ENCODE peak calls at places on chromosomes 5 and 9, in ten cellular contexts. One of them, this sample, is unnamed.

GRCh38 chr5:111480346-111480745 is 32.0 kb downstream of the STARD4 start:
- DNase-seq in substantia nigra: no peak
- DNase-seq in stimulated activated CD4-positive, alpha-beta T cell treated with anti-CD3 and anti-CD28 coated beads, Interleukin-12 subunit alpha, Interleukin-12 subunit beta, amount 100 ng/mL, for 4 hours: no peak
- DNase-seq in NCI-H345: no peak
- DNase-seq in hepatic stellate cell: no peak
- DNase-seq in GM23248: no peak
- DNase-seq in nucleus accumbens: no peak
- DNase-seq in Kasumi-1: no peak
- DNase-seq in ecto neural progenitor cell: no peak
- DNase-seq in activated CD4-positive, alpha-beta T cell treated with anti-CD3 and anti-CD28 coated beads, Interleukin-2, amount 50 U/mL, for 24 hours: no peak
- DNase-seq in this sample: no peak

GRCh38 chr9:113770396-113770795 is 105.7 kb upstream of the ZNF618 start:
- DNase-seq in substantia nigra: no peak
- DNase-seq in stimulated activated CD4-positive, alpha-beta T cell treated with anti-CD3 and anti-CD28 coated beads, Interleukin-12 subunit alpha, Interleukin-12 subunit beta, amount 100 ng/mL, for 4 hours: no peak
- DNase-seq in NCI-H345: no peak
- DNase-seq in hepatic stellate cell: no peak
- DNase-seq in GM23248: no peak
- DNase-seq in nucleus accumbens: no peak
- DNase-seq in Kasumi-1: no peak
- DNase-seq in ecto neural progenitor cell: no peak
- DNase-seq in activated CD4-positive, alpha-beta T cell treated with anti-CD3 and anti-CD28 coated beads, Interleukin-2, amount 50 U/mL, for 24 hours: no peak
- DNase-seq in this sample: no peak

GRCh38 chr5:158819840-158820620 is 279.7 kb downstream of the EBF1 start:
- DNase-seq in substantia nigra: no peak
- DNase-seq in stimulated activated CD4-positive, alpha-beta T cell treated with anti-CD3 and anti-CD28 coated beads, Interleukin-12 subunit alpha, Interleukin-12 subunit beta, amount 100 ng/mL, for 4 hours: no peak
- DNase-seq in NCI-H345: no peak
- DNase-seq in hepatic stellate cell: peak
- DNase-seq in GM23248: peak
- DNase-seq in nucleus accumbens: no peak
- DNase-seq in Kasumi-1: no peak
- DNase-seq in ecto neural progenitor cell: no peak
- DNase-seq in activated CD4-positive, alpha-beta T cell treated with anti-CD3 and anti-CD28 coated beads, Interleukin-2, amount 50 U/mL, for 24 hours: peak
- DNase-seq in this sample: no peak

GRCh38 chr9:2018162-2018643 is 3.1 kb downstream of the SMARCA2 start:
- DNase-seq in substantia nigra: no peak
- DNase-seq in stimulated activated CD4-positive, alpha-beta T cell treated with anti-CD3 and anti-CD28 coated beads, Interleukin-12 subunit alpha, Interleukin-12 subunit beta, amount 100 ng/mL, for 4 hours: no peak
- DNase-seq in NCI-H345: no peak
- DNase-seq in hepatic stellate cell: no peak
- DNase-seq in GM23248: no peak
- DNase-seq in nucleus accumbens: no peak
- DNase-seq in Kasumi-1: no peak
- DNase-seq in ecto neural progenitor cell: no peak
- DNase-seq in activated CD4-positive, alpha-beta T cell treated with anti-CD3 and anti-CD28 coated beads, Interleukin-2, amount 50 U/mL, for 24 hours: no peak
- DNase-seq in this sample: no peak

GRCh38 chr5:176810687-176811501 is 535 bp downstream of the UNC5A start:
- DNase-seq in substantia nigra: no peak
- DNase-seq in stimulated activated CD4-positive, alpha-beta T cell treated with anti-CD3 and anti-CD28 coated beads, Interleukin-12 subunit alpha, Interleukin-12 subunit beta, amount 100 ng/mL, for 4 hours: no peak
- DNase-seq in NCI-H345: peak
- DNase-seq in hepatic stellate cell: no peak
- DNase-seq in GM23248: peak
- DNase-seq in nucleus accumbens: no peak
- DNase-seq in Kasumi-1: no peak
- DNase-seq in ecto neural progenitor cell: no peak
- DNase-seq in activated CD4-positive, alpha-beta T cell treated with anti-CD3 and anti-CD28 coated beads, Interleukin-2, amount 50 U/mL, for 24 hours: no peak
- DNase-seq in this sample: no peak

GRCh38 chr9:14308751-14309140 is 5.2 kb downstream of the NFIB start:
- DNase-seq in substantia nigra: no peak
- DNase-seq in stimulated activated CD4-positive, alpha-beta T cell treated with anti-CD3 and anti-CD28 coated beads, Interleukin-12 subunit alpha, Interleukin-12 subunit beta, amount 100 ng/mL, for 4 hours: no peak
- DNase-seq in NCI-H345: no peak
- DNase-seq in hepatic stellate cell: no peak
- DNase-seq in GM23248: no peak
- DNase-seq in nucleus accumbens: no peak
- DNase-seq in Kasumi-1: no peak
- DNase-seq in ecto neural progenitor cell: no peak
- DNase-seq in activated CD4-positive, alpha-beta T cell treated with anti-CD3 and anti-CD28 coated beads, Interleukin-2, amount 50 U/mL, for 24 hours: no peak
- DNase-seq in this sample: no peak

GRCh38 chr5:58224661-58225060 is 235.2 kb downstream of the PLK2 start:
- DNase-seq in substantia nigra: no peak
- DNase-seq in stimulated activated CD4-positive, alpha-beta T cell treated with anti-CD3 and anti-CD28 coated beads, Interleukin-12 subunit alpha, Interleukin-12 subunit beta, amount 100 ng/mL, for 4 hours: no peak
- DNase-seq in NCI-H345: no peak
- DNase-seq in hepatic stellate cell: no peak
- DNase-seq in GM23248: no peak
- DNase-seq in nucleus accumbens: no peak
- DNase-seq in Kasumi-1: no peak
- DNase-seq in ecto neural progenitor cell: no peak
- DNase-seq in activated CD4-positive, alpha-beta T cell treated with anti-CD3 and anti-CD28 coated beads, Interleukin-2, amount 50 U/mL, for 24 hours: no peak
- DNase-seq in this sample: no peak

GRCh38 chr9:137308102-137308619 is 6.1 kb upstream of the NRARP start:
- DNase-seq in substantia nigra: no peak
- DNase-seq in stimulated activated CD4-positive, alpha-beta T cell treated with anti-CD3 and anti-CD28 coated beads, Interleukin-12 subunit alpha, Interleukin-12 subunit beta, amount 100 ng/mL, for 4 hours: no peak
- DNase-seq in NCI-H345: no peak
- DNase-seq in hepatic stellate cell: no peak
- DNase-seq in GM23248: no peak
- DNase-seq in nucleus accumbens: no peak
- DNase-seq in Kasumi-1: no peak
- DNase-seq in ecto neural progenitor cell: peak
- DNase-seq in activated CD4-positive, alpha-beta T cell treated with anti-CD3 and anti-CD28 coated beads, Interleukin-2, amount 50 U/mL, for 24 hours: no peak
- DNase-seq in this sample: no peak

GRCh38 chr5:79025054-79025465 is 40.0 kb upstream of the ARSB start:
- DNase-seq in substantia nigra: peak
- DNase-seq in stimulated activated CD4-positive, alpha-beta T cell treated with anti-CD3 and anti-CD28 coated beads, Interleukin-12 subunit alpha, Interleukin-12 subunit beta, amount 100 ng/mL, for 4 hours: peak
- DNase-seq in NCI-H345: peak
- DNase-seq in hepatic stellate cell: peak
- DNase-seq in GM23248: peak
- DNase-seq in nucleus accumbens: peak
- DNase-seq in Kasumi-1: peak
- DNase-seq in ecto neural progenitor cell: peak
- DNase-seq in activated CD4-positive, alpha-beta T cell treated with anti-CD3 and anti-CD28 coated beads, Interleukin-2, amount 50 U/mL, for 24 hours: peak
- DNase-seq in this sample: peak

GRCh38 chr9:127463891-127464290 is 12.6 kb downstream of the LRSAM1 start:
- DNase-seq in substantia nigra: no peak
- DNase-seq in stimulated activated CD4-positive, alpha-beta T cell treated with anti-CD3 and anti-CD28 coated beads, Interleukin-12 subunit alpha, Interleukin-12 subunit beta, amount 100 ng/mL, for 4 hours: no peak
- DNase-seq in NCI-H345: no peak
- DNase-seq in hepatic stellate cell: no peak
- DNase-seq in GM23248: peak
- DNase-seq in nucleus accumbens: no peak
- DNase-seq in Kasumi-1: no peak
- DNase-seq in ecto neural progenitor cell: no peak
- DNase-seq in activated CD4-positive, alpha-beta T cell treated with anti-CD3 and anti-CD28 coated beads, Interleukin-2, amount 50 U/mL, for 24 hours: no peak
- DNase-seq in this sample: no peak

GRCh38 chr9:130034570-130034969 is 8.4 kb downstream of the FNBP1 start:
- DNase-seq in substantia nigra: no peak
- DNase-seq in stimulated activated CD4-positive, alpha-beta T cell treated with anti-CD3 and anti-CD28 coated beads, Interleukin-12 subunit alpha, Interleukin-12 subunit beta, amount 100 ng/mL, for 4 hours: no peak
- DNase-seq in NCI-H345: no peak
- DNase-seq in hepatic stellate cell: peak
- DNase-seq in GM23248: peak
- DNase-seq in nucleus accumbens: no peak
- DNase-seq in Kasumi-1: no peak
- DNase-seq in ecto neural progenitor cell: no peak
- DNase-seq in activated CD4-positive, alpha-beta T cell treated with anti-CD3 and anti-CD28 coated beads, Interleukin-2, amount 50 U/mL, for 24 hours: no peak
- DNase-seq in this sample: no peak

GRCh38 chr9:89530721-89531120 is 32.8 kb upstream of the SEMA4D start:
- DNase-seq in substantia nigra: no peak
- DNase-seq in stimulated activated CD4-positive, alpha-beta T cell treated with anti-CD3 and anti-CD28 coated beads, Interleukin-12 subunit alpha, Interleukin-12 subunit beta, amount 100 ng/mL, for 4 hours: no peak
- DNase-seq in NCI-H345: no peak
- DNase-seq in hepatic stellate cell: no peak
- DNase-seq in GM23248: no peak
- DNase-seq in nucleus accumbens: no peak
- DNase-seq in Kasumi-1: no peak
- DNase-seq in ecto neural progenitor cell: no peak
- DNase-seq in activated CD4-positive, alpha-beta T cell treated with anti-CD3 and anti-CD28 coated beads, Interleukin-2, amount 50 U/mL, for 24 hours: no peak
- DNase-seq in this sample: no peak

GRCh38 chr9:80797841-80798688 is 891.3 kb downstream of the TLE1 start:
- DNase-seq in substantia nigra: no peak
- DNase-seq in stimulated activated CD4-positive, alpha-beta T cell treated with anti-CD3 and anti-CD28 coated beads, Interleukin-12 subunit alpha, Interleukin-12 subunit beta, amount 100 ng/mL, for 4 hours: no peak
- DNase-seq in NCI-H345: no peak
- DNase-seq in hepatic stellate cell: no peak
- DNase-seq in GM23248: no peak
- DNase-seq in nucleus accumbens: no peak
- DNase-seq in Kasumi-1: no peak
- DNase-seq in ecto neural progenitor cell: no peak
- DNase-seq in activated CD4-positive, alpha-beta T cell treated with anti-CD3 and anti-CD28 coated beads, Interleukin-2, amount 50 U/mL, for 24 hours: no peak
- DNase-seq in this sample: no peak

GRCh38 chr9:119801311-119801710 is 432.1 kb upstream of the BRINP1 start:
- DNase-seq in substantia nigra: no peak
- DNase-seq in stimulated activated CD4-positive, alpha-beta T cell treated with anti-CD3 and anti-CD28 coated beads, Interleukin-12 subunit alpha, Interleukin-12 subunit beta, amount 100 ng/mL, for 4 hours: no peak
- DNase-seq in NCI-H345: no peak
- DNase-seq in hepatic stellate cell: no peak
- DNase-seq in GM23248: peak
- DNase-seq in nucleus accumbens: no peak
- DNase-seq in Kasumi-1: no peak
- DNase-seq in ecto neural progenitor cell: no peak
- DNase-seq in activated CD4-positive, alpha-beta T cell treated with anti-CD3 and anti-CD28 coated beads, Interleukin-2, amount 50 U/mL, for 24 hours: no peak
- DNase-seq in this sample: no peak

GRCh38 chr5:5511904-5512416 is 89.5 kb downstream of the ICE1 start:
- DNase-seq in substantia nigra: no peak
- DNase-seq in stimulated activated CD4-positive, alpha-beta T cell treated with anti-CD3 and anti-CD28 coated beads, Interleukin-12 subunit alpha, Interleukin-12 subunit beta, amount 100 ng/mL, for 4 hours: no peak
- DNase-seq in NCI-H345: no peak
- DNase-seq in hepatic stellate cell: no peak
- DNase-seq in GM23248: no peak
- DNase-seq in nucleus accumbens: no peak
- DNase-seq in Kasumi-1: no peak
- DNase-seq in ecto neural progenitor cell: no peak
- DNase-seq in activated CD4-positive, alpha-beta T cell treated with anti-CD3 and anti-CD28 coated beads, Interleukin-2, amount 50 U/mL, for 24 hours: no peak
- DNase-seq in this sample: no peak

GRCh38 chr9:27059406-27059805 is 49.6 kb upstream of the TEK start:
- DNase-seq in substantia nigra: no peak
- DNase-seq in stimulated activated CD4-positive, alpha-beta T cell treated with anti-CD3 and anti-CD28 coated beads, Interleukin-12 subunit alpha, Interleukin-12 subunit beta, amount 100 ng/mL, for 4 hours: no peak
- DNase-seq in NCI-H345: no peak
- DNase-seq in hepatic stellate cell: no peak
- DNase-seq in GM23248: no peak
- DNase-seq in nucleus accumbens: no peak
- DNase-seq in Kasumi-1: no peak
- DNase-seq in ecto neural progenitor cell: no peak
- DNase-seq in activated CD4-positive, alpha-beta T cell treated with anti-CD3 and anti-CD28 coated beads, Interleukin-2, amount 50 U/mL, for 24 hours: no peak
- DNase-seq in this sample: no peak

GRCh38 chr5:179303801-179304200 is 41.5 kb downstream of the ADAMTS2 start:
- DNase-seq in substantia nigra: no peak
- DNase-seq in stimulated activated CD4-positive, alpha-beta T cell treated with anti-CD3 and anti-CD28 coated beads, Interleukin-12 subunit alpha, Interleukin-12 subunit beta, amount 100 ng/mL, for 4 hours: no peak
- DNase-seq in NCI-H345: no peak
- DNase-seq in hepatic stellate cell: no peak
- DNase-seq in GM23248: no peak
- DNase-seq in nucleus accumbens: no peak
- DNase-seq in Kasumi-1: no peak
- DNase-seq in ecto neural progenitor cell: no peak
- DNase-seq in activated CD4-positive, alpha-beta T cell treated with anti-CD3 and anti-CD28 coated beads, Interleukin-2, amount 50 U/mL, for 24 hours: no peak
- DNase-seq in this sample: no peak

GRCh38 chr5:142689081-142689480 is 3.2 kb upstream of the FGF1 start:
- DNase-seq in substantia nigra: no peak
- DNase-seq in stimulated activated CD4-positive, alpha-beta T cell treated with anti-CD3 and anti-CD28 coated beads, Interleukin-12 subunit alpha, Interleukin-12 subunit beta, amount 100 ng/mL, for 4 hours: no peak
- DNase-seq in NCI-H345: no peak
- DNase-seq in hepatic stellate cell: no peak
- DNase-seq in GM23248: no peak
- DNase-seq in nucleus accumbens: no peak
- DNase-seq in Kasumi-1: no peak
- DNase-seq in ecto neural progenitor cell: no peak
- DNase-seq in activated CD4-positive, alpha-beta T cell treated with anti-CD3 and anti-CD28 coated beads, Interleukin-2, amount 50 U/mL, for 24 hours: no peak
- DNase-seq in this sample: no peak

GRCh38 chr5:139895647-139896046 is 100.0 kb downstream of the PSD2 start:
- DNase-seq in substantia nigra: no peak
- DNase-seq in stimulated activated CD4-positive, alpha-beta T cell treated with anti-CD3 and anti-CD28 coated beads, Interleukin-12 subunit alpha, Interleukin-12 subunit beta, amount 100 ng/mL, for 4 hours: no peak
- DNase-seq in NCI-H345: no peak
- DNase-seq in hepatic stellate cell: no peak
- DNase-seq in GM23248: no peak
- DNase-seq in nucleus accumbens: no peak
- DNase-seq in Kasumi-1: no peak
- DNase-seq in ecto neural progenitor cell: no peak
- DNase-seq in activated CD4-positive, alpha-beta T cell treated with anti-CD3 and anti-CD28 coated beads, Interleukin-2, amount 50 U/mL, for 24 hours: no peak
- DNase-seq in this sample: no peak

GRCh38 chr9:21385131-21385665 is at the start of gene IFNA2:
- DNase-seq in substantia nigra: no peak
- DNase-seq in stimulated activated CD4-positive, alpha-beta T cell treated with anti-CD3 and anti-CD28 coated beads, Interleukin-12 subunit alpha, Interleukin-12 subunit beta, amount 100 ng/mL, for 4 hours: no peak
- DNase-seq in NCI-H345: no peak
- DNase-seq in hepatic stellate cell: no peak
- DNase-seq in GM23248: no peak
- DNase-seq in nucleus accumbens: no peak
- DNase-seq in Kasumi-1: peak
- DNase-seq in ecto neural progenitor cell: no peak
- DNase-seq in activated CD4-positive, alpha-beta T cell treated with anti-CD3 and anti-CD28 coated beads, Interleukin-2, amount 50 U/mL, for 24 hours: no peak
- DNase-seq in this sample: no peak

GRCh38 chr5:19487484-19487883 is 500.5 kb downstream of the CDH18 start:
- DNase-seq in substantia nigra: no peak
- DNase-seq in stimulated activated CD4-positive, alpha-beta T cell treated with anti-CD3 and anti-CD28 coated beads, Interleukin-12 subunit alpha, Interleukin-12 subunit beta, amount 100 ng/mL, for 4 hours: no peak
- DNase-seq in NCI-H345: no peak
- DNase-seq in hepatic stellate cell: no peak
- DNase-seq in GM23248: no peak
- DNase-seq in nucleus accumbens: no peak
- DNase-seq in Kasumi-1: no peak
- DNase-seq in ecto neural progenitor cell: no peak
- DNase-seq in activated CD4-positive, alpha-beta T cell treated with anti-CD3 and anti-CD28 coated beads, Interleukin-2, amount 50 U/mL, for 24 hours: no peak
- DNase-seq in this sample: no peak

GRCh38 chr5:113293613-113294340 is 141.0 kb downstream of the TSSK1B start:
- DNase-seq in substantia nigra: no peak
- DNase-seq in stimulated activated CD4-positive, alpha-beta T cell treated with anti-CD3 and anti-CD28 coated beads, Interleukin-12 subunit alpha, Interleukin-12 subunit beta, amount 100 ng/mL, for 4 hours: no peak
- DNase-seq in NCI-H345: no peak
- DNase-seq in hepatic stellate cell: peak
- DNase-seq in GM23248: peak
- DNase-seq in nucleus accumbens: no peak
- DNase-seq in Kasumi-1: no peak
- DNase-seq in ecto neural progenitor cell: peak
- DNase-seq in activated CD4-positive, alpha-beta T cell treated with anti-CD3 and anti-CD28 coated beads, Interleukin-2, amount 50 U/mL, for 24 hours: no peak
- DNase-seq in this sample: no peak

GRCh38 chr5:142671801-142672200 is 14.1 kb downstream of the FGF1 start:
- DNase-seq in substantia nigra: no peak
- DNase-seq in stimulated activated CD4-positive, alpha-beta T cell treated with anti-CD3 and anti-CD28 coated beads, Interleukin-12 subunit alpha, Interleukin-12 subunit beta, amount 100 ng/mL, for 4 hours: no peak
- DNase-seq in NCI-H345: no peak
- DNase-seq in hepatic stellate cell: peak
- DNase-seq in GM23248: peak
- DNase-seq in nucleus accumbens: no peak
- DNase-seq in Kasumi-1: no peak
- DNase-seq in ecto neural progenitor cell: no peak
- DNase-seq in activated CD4-positive, alpha-beta T cell treated with anti-CD3 and anti-CD28 coated beads, Interleukin-2, amount 50 U/mL, for 24 hours: no peak
- DNase-seq in this sample: no peak

GRCh38 chr5:144209421-144209820 is 38.7 kb downstream of the KCTD16 start:
- DNase-seq in substantia nigra: no peak
- DNase-seq in stimulated activated CD4-positive, alpha-beta T cell treated with anti-CD3 and anti-CD28 coated beads, Interleukin-12 subunit alpha, Interleukin-12 subunit beta, amount 100 ng/mL, for 4 hours: no peak
- DNase-seq in NCI-H345: no peak
- DNase-seq in hepatic stellate cell: no peak
- DNase-seq in GM23248: no peak
- DNase-seq in nucleus accumbens: no peak
- DNase-seq in Kasumi-1: peak
- DNase-seq in ecto neural progenitor cell: no peak
- DNase-seq in activated CD4-positive, alpha-beta T cell treated with anti-CD3 and anti-CD28 coated beads, Interleukin-2, amount 50 U/mL, for 24 hours: no peak
- DNase-seq in this sample: no peak

GRCh38 chr5:6305821-6306220 is 72.5 kb downstream of the MED10 start:
- DNase-seq in substantia nigra: no peak
- DNase-seq in stimulated activated CD4-positive, alpha-beta T cell treated with anti-CD3 and anti-CD28 coated beads, Interleukin-12 subunit alpha, Interleukin-12 subunit beta, amount 100 ng/mL, for 4 hours: no peak
- DNase-seq in NCI-H345: no peak
- DNase-seq in hepatic stellate cell: no peak
- DNase-seq in GM23248: no peak
- DNase-seq in nucleus accumbens: no peak
- DNase-seq in Kasumi-1: no peak
- DNase-seq in ecto neural progenitor cell: no peak
- DNase-seq in activated CD4-positive, alpha-beta T cell treated with anti-CD3 and anti-CD28 coated beads, Interleukin-2, amount 50 U/mL, for 24 hours: no peak
- DNase-seq in this sample: no peak

GRCh38 chr5:151459680-151460079 is 12.3 kb downstream of the SLC36A1 start:
- DNase-seq in substantia nigra: no peak
- DNase-seq in stimulated activated CD4-positive, alpha-beta T cell treated with anti-CD3 and anti-CD28 coated beads, Interleukin-12 subunit alpha, Interleukin-12 subunit beta, amount 100 ng/mL, for 4 hours: no peak
- DNase-seq in NCI-H345: no peak
- DNase-seq in hepatic stellate cell: peak
- DNase-seq in GM23248: peak
- DNase-seq in nucleus accumbens: no peak
- DNase-seq in Kasumi-1: no peak
- DNase-seq in ecto neural progenitor cell: no peak
- DNase-seq in activated CD4-positive, alpha-beta T cell treated with anti-CD3 and anti-CD28 coated beads, Interleukin-2, amount 50 U/mL, for 24 hours: no peak
- DNase-seq in this sample: no peak

GRCh38 chr5:7795311-7795710 is 55.6 kb downstream of the CFAP90 start:
- DNase-seq in substantia nigra: peak
- DNase-seq in stimulated activated CD4-positive, alpha-beta T cell treated with anti-CD3 and anti-CD28 coated beads, Interleukin-12 subunit alpha, Interleukin-12 subunit beta, amount 100 ng/mL, for 4 hours: no peak
- DNase-seq in NCI-H345: no peak
- DNase-seq in hepatic stellate cell: no peak
- DNase-seq in GM23248: no peak
- DNase-seq in nucleus accumbens: no peak
- DNase-seq in Kasumi-1: no peak
- DNase-seq in ecto neural progenitor cell: no peak
- DNase-seq in activated CD4-positive, alpha-beta T cell treated with anti-CD3 and anti-CD28 coated beads, Interleukin-2, amount 50 U/mL, for 24 hours: no peak
- DNase-seq in this sample: no peak

GRCh38 chr9:128946945-128947422 is 419 bp downstream of the DOLK start:
- DNase-seq in substantia nigra: no peak
- DNase-seq in stimulated activated CD4-positive, alpha-beta T cell treated with anti-CD3 and anti-CD28 coated beads, Interleukin-12 subunit alpha, Interleukin-12 subunit beta, amount 100 ng/mL, for 4 hours: peak
- DNase-seq in NCI-H345: peak
- DNase-seq in hepatic stellate cell: peak
- DNase-seq in GM23248: peak
- DNase-seq in nucleus accumbens: no peak
- DNase-seq in Kasumi-1: no peak
- DNase-seq in ecto neural progenitor cell: peak
- DNase-seq in activated CD4-positive, alpha-beta T cell treated with anti-CD3 and anti-CD28 coated beads, Interleukin-2, amount 50 U/mL, for 24 hours: peak
- DNase-seq in this sample: peak